ENCODE peak calls at places on chromosomes 5 and 9, in eight cellular contexts. One of them, this sample, is unnamed. For H3K36me3, the result is how much of the 10 kb centered on the place peaks cover.

GRCh38 chr5:113264061-113264460 is 170.7 kb downstream of the TSSK1B start:
- DNase-seq in MM.1S: no peak
- DNase-seq in tibial artery: no peak
- DNase-seq in sigmoid colon: no peak
- DNase-seq in GM12878: no peak
- DNase-seq in PC-9: no peak
- DNase-seq in heart left ventricle: no peak
- DNase-seq in ovary: no peak
- DNase-seq in this sample: peak

GRCh38 chr5:4022056-4022670 is 426.5 kb downstream of the IRX1 start:
- DNase-seq in heart left ventricle: no peak
- DNase-seq in MM.1S: no peak
- DNase-seq in PC-9: no peak
- DNase-seq in GM12878: no peak
- DNase-seq in tibial artery: no peak
- DNase-seq in ovary: no peak
- DNase-seq in sigmoid colon: no peak
- DNase-seq in this sample: no peak

GRCh38 chr5:93571111-93571977 is 9.7 kb downstream of the NR2F1-AS1 start:
- DNase-seq in PC-9: no peak
- DNase-seq in sigmoid colon: no peak
- DNase-seq in GM12878: no peak
- DNase-seq in ovary: peak
- DNase-seq in heart left ventricle: no peak
- DNase-seq in MM.1S: no peak
- DNase-seq in tibial artery: no peak
- DNase-seq in this sample: no peak

GRCh38 chr9:18534611-18535010 is 60.7 kb downstream of the ADAMTSL1 start:
- DNase-seq in heart left ventricle: no peak
- DNase-seq in GM12878: no peak
- DNase-seq in MM.1S: no peak
- DNase-seq in PC-9: no peak
- DNase-seq in tibial artery: no peak
- DNase-seq in ovary: no peak
- DNase-seq in sigmoid colon: no peak
- DNase-seq in this sample: no peak

GRCh38 chr5:15566306-15566705 is 66.3 kb downstream of the FBXL7 start:
- DNase-seq in tibial artery: no peak
- DNase-seq in PC-9: no peak
- DNase-seq in ovary: no peak
- DNase-seq in GM12878: no peak
- DNase-seq in sigmoid colon: no peak
- DNase-seq in MM.1S: no peak
- DNase-seq in heart left ventricle: no peak
- DNase-seq in this sample: no peak

GRCh38 chr5:140321796-140322195 is 18.9 kb upstream of the PFDN1 start:
- DNase-seq in sigmoid colon: peak
- DNase-seq in GM12878: peak
- DNase-seq in PC-9: no peak
- DNase-seq in ovary: no peak
- DNase-seq in heart left ventricle: peak
- DNase-seq in MM.1S: no peak
- DNase-seq in tibial artery: peak
- DNase-seq in this sample: no peak

GRCh38 chr5:7881816-7882215 is 12.9 kb downstream of the MTRR start:
- DNase-seq in tibial artery: no peak
- DNase-seq in sigmoid colon: no peak
- DNase-seq in MM.1S: no peak
- DNase-seq in heart left ventricle: no peak
- DNase-seq in ovary: no peak
- DNase-seq in GM12878: no peak
- DNase-seq in PC-9: no peak
- DNase-seq in this sample: no peak

GRCh38 chr5:87268126-87268969 is 665 bp downstream of the RASA1 start:
- DNase-seq in heart left ventricle: peak
- DNase-seq in PC-9: peak
- DNase-seq in MM.1S: peak
- DNase-seq in ovary: peak
- DNase-seq in sigmoid colon: peak
- DNase-seq in tibial artery: peak
- DNase-seq in GM12878: peak
- DNase-seq in this sample: no peak

GRCh38 chr9:102631559-102631958 is 363.6 kb upstream of the CYLC2 start:
- DNase-seq in heart left ventricle: no peak
- DNase-seq in sigmoid colon: no peak
- DNase-seq in tibial artery: no peak
- DNase-seq in ovary: no peak
- DNase-seq in PC-9: no peak
- DNase-seq in MM.1S: peak
- DNase-seq in GM12878: no peak
- DNase-seq in this sample: no peak

DNA sequence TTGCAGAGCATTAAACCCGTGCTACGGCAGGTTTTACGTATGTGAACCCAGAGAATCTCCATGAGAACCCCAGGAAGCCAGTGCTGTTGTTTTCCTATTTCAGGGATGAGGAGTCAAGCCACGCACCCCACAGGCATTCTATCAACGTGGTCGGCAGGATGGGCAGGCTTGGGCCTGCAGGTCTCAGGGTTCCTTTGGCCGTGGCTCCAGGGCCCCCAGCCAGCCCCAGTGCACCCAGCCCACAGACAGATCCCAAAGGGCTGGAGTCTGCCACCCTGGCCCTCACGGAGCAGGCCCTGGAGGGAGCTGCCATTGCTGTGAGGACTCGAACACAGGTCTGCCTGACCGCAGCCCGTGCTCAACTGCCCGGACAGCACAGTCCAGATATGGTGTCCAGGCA is 77.1 kb upstream of the STXBP1 start:
- DNase-seq in ovary: no peak
- DNase-seq in GM12878: no peak
- DNase-seq in MM.1S: no peak
- DNase-seq in heart left ventricle: peak
- DNase-seq in PC-9: no peak
- DNase-seq in sigmoid colon: no peak
- DNase-seq in tibial artery: no peak
- DNase-seq in this sample: no peak
- H3K36me3 ChIP-seq in ovary: under half
- H3K36me3 ChIP-seq in GM12878: under half
- H3K36me3 ChIP-seq in MM.1S: under half
- H3K36me3 ChIP-seq in heart left ventricle: under half
- H3K36me3 ChIP-seq in PC-9: under half
- H3K36me3 ChIP-seq in sigmoid colon: under half
- H3K36me3 ChIP-seq in tibial artery: under half
- H3K36me3 ChIP-seq in this sample: under half

GRCh38 chr9:96408409-96409280 is 9.5 kb downstream of the ZNF367 start:
- DNase-seq in sigmoid colon: no peak
- DNase-seq in MM.1S: no peak
- DNase-seq in ovary: no peak
- DNase-seq in PC-9: no peak
- DNase-seq in heart left ventricle: no peak
- DNase-seq in tibial artery: no peak
- DNase-seq in GM12878: no peak
- DNase-seq in this sample: no peak

GRCh38 chr9:96413312-96414221 is 4.6 kb downstream of the ZNF367 start:
- DNase-seq in PC-9: no peak
- DNase-seq in heart left ventricle: no peak
- DNase-seq in sigmoid colon: no peak
- DNase-seq in tibial artery: no peak
- DNase-seq in GM12878: peak
- DNase-seq in ovary: no peak
- DNase-seq in MM.1S: no peak
- DNase-seq in this sample: no peak

GRCh38 chr9:96411129-96411820 is 6.9 kb downstream of the ZNF367 start:
- DNase-seq in MM.1S: no peak
- DNase-seq in GM12878: no peak
- DNase-seq in ovary: no peak
- DNase-seq in PC-9: no peak
- DNase-seq in tibial artery: no peak
- DNase-seq in heart left ventricle: no peak
- DNase-seq in sigmoid colon: no peak
- DNase-seq in this sample: no peak

GRCh38 chr9:96417051-96417586 is 1.1 kb downstream of the ZNF367 start:
- DNase-seq in heart left ventricle: peak
- DNase-seq in GM12878: peak
- DNase-seq in ovary: peak
- DNase-seq in PC-9: peak
- DNase-seq in MM.1S: peak
- DNase-seq in sigmoid colon: peak
- DNase-seq in tibial artery: peak
- DNase-seq in this sample: no peak

DNA sequence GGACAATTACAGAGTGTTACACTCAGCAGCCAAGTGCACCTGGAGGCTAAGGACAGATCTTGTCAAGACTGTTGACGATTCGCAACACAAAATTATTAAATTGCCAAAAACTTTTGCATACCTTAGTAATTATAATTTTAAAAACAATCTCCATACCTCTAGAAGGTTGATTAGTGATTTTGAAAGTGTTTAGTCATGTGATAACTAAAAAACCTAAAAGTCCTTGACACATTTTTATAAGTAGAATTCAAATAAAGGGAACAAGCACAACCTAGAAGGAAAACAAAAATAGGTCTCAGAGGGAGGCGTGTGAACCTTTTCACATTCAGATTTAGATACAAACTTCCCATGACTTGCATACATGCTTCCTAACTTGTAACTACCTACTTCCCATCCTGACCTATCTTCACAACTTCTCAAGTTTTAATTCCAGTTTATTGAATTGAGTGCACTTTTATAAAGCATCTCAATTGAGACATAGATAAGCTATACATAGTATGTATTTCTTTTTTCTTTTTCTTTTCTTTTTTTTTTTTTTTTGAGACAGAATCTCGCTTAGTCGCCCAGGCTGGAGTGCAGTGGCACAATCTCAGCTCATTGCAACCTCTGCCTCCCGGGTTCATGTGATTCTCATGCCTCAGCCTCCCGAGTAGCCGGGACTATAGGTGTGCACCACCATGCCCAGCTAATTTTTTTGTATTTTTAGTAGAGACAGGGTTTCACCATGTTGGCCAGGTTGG is 5.8 kb downstream of the ZNF367 start:
- DNase-seq in PC-9: no peak
- DNase-seq in tibial artery: no peak
- DNase-seq in heart left ventricle: no peak
- DNase-seq in GM12878: peak
- DNase-seq in ovary: no peak
- DNase-seq in MM.1S: no peak
- DNase-seq in sigmoid colon: no peak
- DNase-seq in this sample: no peak
- H3K36me3 ChIP-seq in PC-9: under half
- H3K36me3 ChIP-seq in tibial artery: under half
- H3K36me3 ChIP-seq in heart left ventricle: under half
- H3K36me3 ChIP-seq in GM12878: under half
- H3K36me3 ChIP-seq in ovary: under half
- H3K36me3 ChIP-seq in MM.1S: under half
- H3K36me3 ChIP-seq in sigmoid colon: under half
- H3K36me3 ChIP-seq in this sample: under half

DNA sequence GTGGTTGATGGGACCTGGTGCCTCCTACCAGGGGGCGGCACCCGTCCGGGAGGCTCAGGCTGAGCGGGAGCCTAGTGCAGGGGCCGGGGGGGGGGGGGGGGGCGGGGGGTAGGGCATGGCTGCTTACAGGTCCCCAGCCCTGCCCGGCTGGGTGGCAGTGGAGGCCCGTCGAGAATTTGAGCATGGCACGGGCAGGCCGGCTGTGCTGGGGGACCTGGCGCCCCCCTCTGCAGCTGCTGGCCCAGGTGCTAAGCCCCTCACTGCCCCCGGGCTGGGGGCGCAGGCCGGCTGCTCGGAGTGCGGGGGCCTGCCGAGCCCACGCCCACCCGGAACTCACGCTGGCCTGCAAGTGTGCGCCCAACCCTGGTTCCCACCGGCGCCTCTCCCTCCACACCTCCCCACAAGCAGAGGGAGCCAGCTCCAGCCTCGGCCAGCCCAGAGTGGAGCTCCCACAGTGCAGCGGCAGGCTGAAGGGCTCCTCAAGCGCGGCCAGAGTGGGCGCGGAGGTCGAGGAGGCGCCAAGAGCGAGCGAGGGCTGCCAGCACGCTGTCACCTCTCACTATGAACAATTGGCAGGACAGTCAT is 77.7 kb downstream of the LMNB1 start:
- DNase-seq in ovary: no peak
- DNase-seq in MM.1S: no peak
- DNase-seq in PC-9: no peak
- DNase-seq in sigmoid colon: no peak
- DNase-seq in heart left ventricle: no peak
- DNase-seq in tibial artery: no peak
- DNase-seq in GM12878: no peak
- DNase-seq in this sample: no peak
- H3K36me3 ChIP-seq in ovary: under half
- H3K36me3 ChIP-seq in MM.1S: under half
- H3K36me3 ChIP-seq in PC-9: under half
- H3K36me3 ChIP-seq in sigmoid colon: under half
- H3K36me3 ChIP-seq in heart left ventricle: under half
- H3K36me3 ChIP-seq in tibial artery: under half
- H3K36me3 ChIP-seq in GM12878: under half
- H3K36me3 ChIP-seq in this sample: under half

GRCh38 chr5:142235050-142235797 is 89.6 kb downstream of the SPRY4 start:
- DNase-seq in sigmoid colon: no peak
- DNase-seq in ovary: no peak
- DNase-seq in GM12878: no peak
- DNase-seq in PC-9: peak
- DNase-seq in MM.1S: no peak
- DNase-seq in heart left ventricle: no peak
- DNase-seq in tibial artery: peak
- DNase-seq in this sample: no peak

GRCh38 chr5:142235870-142236672 is 88.8 kb downstream of the SPRY4 start:
- DNase-seq in PC-9: no peak
- DNase-seq in heart left ventricle: no peak
- DNase-seq in MM.1S: no peak
- DNase-seq in GM12878: no peak
- DNase-seq in ovary: no peak
- DNase-seq in tibial artery: peak
- DNase-seq in sigmoid colon: no peak
- DNase-seq in this sample: no peak

GRCh38 chr5:142237707-142238106 is 87.1 kb downstream of the SPRY4 start:
- DNase-seq in heart left ventricle: no peak
- DNase-seq in MM.1S: no peak
- DNase-seq in PC-9: no peak
- DNase-seq in sigmoid colon: no peak
- DNase-seq in ovary: no peak
- DNase-seq in tibial artery: no peak
- DNase-seq in GM12878: no peak
- DNase-seq in this sample: no peak

GRCh38 chr5:142242272-142242671 is 82.5 kb downstream of the SPRY4 start:
- DNase-seq in MM.1S: no peak
- DNase-seq in ovary: no peak
- DNase-seq in heart left ventricle: no peak
- DNase-seq in PC-9: no peak
- DNase-seq in sigmoid colon: no peak
- DNase-seq in tibial artery: no peak
- DNase-seq in GM12878: no peak
- DNase-seq in this sample: no peak

GRCh38 chr5:142239394-142240159 is 85.2 kb downstream of the SPRY4 start:
- DNase-seq in tibial artery: no peak
- DNase-seq in MM.1S: no peak
- DNase-seq in sigmoid colon: no peak
- DNase-seq in ovary: no peak
- DNase-seq in GM12878: no peak
- DNase-seq in PC-9: peak
- DNase-seq in heart left ventricle: no peak
- DNase-seq in this sample: no peak
- H3K36me3 ChIP-seq in tibial artery: under half
- H3K36me3 ChIP-seq in MM.1S: under half
- H3K36me3 ChIP-seq in sigmoid colon: under half
- H3K36me3 ChIP-seq in ovary: under half
- H3K36me3 ChIP-seq in GM12878: under half
- H3K36me3 ChIP-seq in PC-9: under half
- H3K36me3 ChIP-seq in heart left ventricle: under half
- H3K36me3 ChIP-seq in this sample: under half

GRCh38 chr5:14305045-14305444 is 161.9 kb downstream of the TRIO start:
- DNase-seq in tibial artery: no peak
- DNase-seq in MM.1S: no peak
- DNase-seq in PC-9: peak
- DNase-seq in heart left ventricle: peak
- DNase-seq in sigmoid colon: no peak
- DNase-seq in GM12878: no peak
- DNase-seq in ovary: no peak
- DNase-seq in this sample: peak
- H3K36me3 ChIP-seq in tibial artery: under half
- H3K36me3 ChIP-seq in MM.1S: under half
- H3K36me3 ChIP-seq in PC-9: under half
- H3K36me3 ChIP-seq in heart left ventricle: under half
- H3K36me3 ChIP-seq in sigmoid colon: under half
- H3K36me3 ChIP-seq in GM12878: under half
- H3K36me3 ChIP-seq in ovary: under half
- H3K36me3 ChIP-seq in this sample: under half